ENCODE peak calls at places on chromosomes 16 and 17, in four cellular contexts. C is GM23338, H is AG10803, B is fibroblast of mammary gland. K is an unnamed sample.

GRCh38 chr17:19290047-19290705 is 53.0 kb downstream of the EPN2 start:
- DNase-seq in C (no peak), H (no peak), B (no peak), K (no peak)

GRCh38 chr17:39674702-39675389 is 6.6 kb downstream of the PNMT start:
- DNase-seq in C (no peak), H (no peak), B (peak; percentile 34), K (peak; percentile 63)

GRCh38 chr17:226773-227580 is 45.5 kb upstream of the DOC2B start:
- DNase-seq in C (no peak), H (no peak), B (no peak), K (no peak)

GRCh38 chr16:62077998-62078397 is 41.8 kb upstream of the CDH8 start:
- DNase-seq in C (peak; percentile 81), H (peak; percentile 1), B (no peak), K (no peak)

GRCh38 chr16:82509636-82510035 is 117.1 kb upstream of the CDH13 start:
- DNase-seq in C (no peak), H (no peak), B (no peak), K (no peak)

GRCh38 chr17:48444531-48445247 is 14.7 kb upstream of the SKAP1 start:
- DNase-seq in C (peak; percentile 28), H (no peak), B (no peak), K (no peak)

GRCh38 chr16:71429581-71429980 is 12.3 kb downstream of the TLE7 start:
- DNase-seq in C (no peak), H (no peak), B (no peak), K (no peak)

GRCh38 chr17:1636732-1637285 is 8.2 kb upstream of the SLC43A2 start:
- DNase-seq in C (no peak), H (no peak), B (no peak), K (no peak)

GRCh38 chr16:49701867-49702494 is 153.9 kb downstream of the ZNF423 start:
- DNase-seq in C (peak; percentile 83), H (peak; percentile 6), B (peak; percentile 73), K (peak; percentile 64)

GRCh38 chr17:8089728-8090127 is 2.2 kb upstream of the ALOX12B start:
- DNase-seq in C (no peak), H (no peak), B (no peak), K (no peak)

GRCh38 chr17:1957037-1957436 is 68.1 kb downstream of the RTN4RL1 start:
- DNase-seq in C (no peak), H (peak; percentile 13), B (peak; percentile 31), K (no peak)

GRCh38 chr17:29661220-29661619 is 38.5 kb upstream of the CORO6 start:
- DNase-seq in C (no peak), H (no peak), B (no peak), K (no peak)

GRCh38 chr16:68760671-68761275 is 23.7 kb downstream of the CDH1 start:
- DNase-seq in C (no peak), H (no peak), B (peak; percentile 18), K (no peak)

GRCh38 chr17:60354223-60354622 is 37.7 kb downstream of the USP32 start:
- DNase-seq in C (no peak), H (peak; percentile 83), B (peak; percentile 89), K (peak; percentile 88)

GRCh38 chr17:78868391-78868790 is 27.8 kb upstream of the USP36 start:
- DNase-seq in C (no peak), H (peak; percentile 83), B (peak; percentile 90), K (peak; percentile 54)

GRCh38 chr17:41734139-41734948 is at the start of gene HAP1:
- DNase-seq in C (peak; percentile 76), H (no peak), B (no peak), K (peak; percentile 13)

GRCh38 chr17:81884520-81884919 is 6.9 kb downstream of the ALYREF start:
- DNase-seq in C (no peak), H (peak; percentile 9), B (no peak), K (peak; percentile 41)

GRCh38 chr17:46944931-46945330 is 22.0 kb downstream of the GOSR2 start:
- DNase-seq in C (no peak), H (no peak), B (no peak), K (no peak)

GRCh38 chr17:32483451-32484019 is 3.3 kb upstream of the CDK5R1 start:
- DNase-seq in C (peak; percentile 94), H (peak; percentile 82), B (peak; percentile 74), K (peak; percentile 76)

GRCh38 chr16:49986351-49987124 is 38.5 kb upstream of the CNEP1R1 start:
- DNase-seq in C (peak; percentile 40), H (peak; percentile 59), B (peak; percentile 18), K (peak; percentile 75)

GRCh38 chr17:16322636-16323035 is 30.6 kb downstream of the CENPV start:
- DNase-seq in C (no peak), H (peak; percentile 90), B (peak; percentile 52), K (peak; percentile 22)

GRCh38 chr16:19884611-19885455 is at the start of gene GPRC5B:
- DNase-seq in C (peak; percentile 66), H (no peak), B (no peak), K (peak; percentile 36)

GRCh38 chr17:37089998-37090397 is 141.2 kb downstream of the AATF start:
- DNase-seq in C (no peak), H (no peak), B (no peak), K (no peak)

GRCh38 chr17:79952265-79952877 is 83.3 kb downstream of the TBC1D16 start:
- DNase-seq in C (no peak), H (no peak), B (no peak), K (no peak)
- H3K4me3 ChIP-seq in C (no peak overlapping the region), H (no peak overlapping the region), B (no peak overlapping the region), K (no peak overlapping the region)

DNA sequence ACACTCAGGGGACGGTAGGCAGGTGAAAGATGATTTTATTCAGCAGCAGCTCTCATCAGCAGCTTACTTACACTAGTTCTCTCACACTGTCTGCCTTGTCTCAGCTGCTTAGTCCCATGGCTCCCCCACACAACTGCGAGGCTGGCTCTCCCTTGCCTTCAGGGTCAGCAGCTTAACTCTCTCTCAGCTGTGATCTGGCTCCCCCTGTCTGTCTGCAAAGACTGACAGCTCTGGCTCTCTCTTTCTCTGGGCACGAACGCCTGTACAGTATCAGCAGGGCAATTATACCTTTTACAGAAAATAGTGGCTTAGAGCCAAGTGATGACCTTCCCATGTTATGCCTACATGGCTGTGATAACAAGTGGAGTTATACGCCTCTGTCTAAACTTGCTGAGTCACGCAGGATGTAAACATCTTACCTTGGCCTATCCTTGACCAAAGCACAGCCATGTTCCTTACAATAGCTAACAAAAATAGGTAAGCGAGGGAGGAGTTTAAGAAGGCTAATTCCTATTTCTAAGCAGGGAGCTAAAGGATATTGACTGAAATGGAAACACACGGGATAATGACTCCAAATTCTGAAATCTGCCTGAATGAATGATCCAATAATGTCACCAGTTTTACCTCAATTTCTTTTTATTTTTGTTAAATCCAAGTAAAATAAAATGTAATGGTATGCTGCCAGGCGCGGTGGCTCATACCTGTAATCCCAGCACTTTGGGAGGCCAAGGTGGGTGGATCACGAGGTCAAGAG is 1.1 kb upstream of the NDUFAB1 start:
- DNase-seq in C (peak; percentile 77), H (no peak), B (peak; percentile 11), K (no peak)
- TF ChIP-seq CTCF in C (peak; percentile 56), H (no peak), B (no peak), K (no peak)

DNA sequence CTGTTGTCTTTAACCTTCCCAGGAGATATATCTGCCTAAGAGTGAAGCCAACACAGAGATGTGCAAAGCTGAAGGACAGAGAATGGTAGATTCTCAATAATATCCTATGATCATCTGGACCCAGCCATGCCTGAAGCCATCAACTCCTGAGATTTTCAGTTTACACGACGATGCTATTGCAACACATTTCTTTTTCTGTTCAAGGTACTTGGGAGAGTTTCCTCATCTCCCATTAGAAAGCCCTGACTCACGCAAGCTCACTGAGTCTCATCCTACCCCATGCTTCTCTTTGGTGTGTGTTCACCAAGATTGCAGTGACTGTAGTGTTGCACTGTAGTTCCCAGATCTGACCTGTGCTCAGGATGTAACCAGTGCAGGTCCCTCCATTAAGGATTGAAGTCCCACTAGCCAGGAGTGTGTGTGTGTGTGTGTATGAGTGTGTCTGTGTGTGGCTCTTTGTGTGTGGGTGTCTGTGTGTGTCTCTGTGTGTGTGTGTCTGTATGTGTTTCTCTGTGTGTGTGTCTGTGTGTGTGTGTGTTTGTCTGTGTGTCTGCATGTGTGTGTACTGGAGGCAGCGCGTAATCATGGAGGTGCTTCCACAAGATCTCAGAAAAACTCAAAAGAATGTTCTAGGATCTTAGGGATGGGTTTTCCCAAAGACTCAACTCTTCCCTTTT is 15.5 kb downstream of the CES1 start:
- DNase-seq in C (no peak), H (no peak), B (peak; percentile 47), K (no peak)
- H3K4me3 ChIP-seq in C (no peak overlapping the region), H (no peak overlapping the region), B (no peak overlapping the region), K (no peak overlapping the region)

DNA sequence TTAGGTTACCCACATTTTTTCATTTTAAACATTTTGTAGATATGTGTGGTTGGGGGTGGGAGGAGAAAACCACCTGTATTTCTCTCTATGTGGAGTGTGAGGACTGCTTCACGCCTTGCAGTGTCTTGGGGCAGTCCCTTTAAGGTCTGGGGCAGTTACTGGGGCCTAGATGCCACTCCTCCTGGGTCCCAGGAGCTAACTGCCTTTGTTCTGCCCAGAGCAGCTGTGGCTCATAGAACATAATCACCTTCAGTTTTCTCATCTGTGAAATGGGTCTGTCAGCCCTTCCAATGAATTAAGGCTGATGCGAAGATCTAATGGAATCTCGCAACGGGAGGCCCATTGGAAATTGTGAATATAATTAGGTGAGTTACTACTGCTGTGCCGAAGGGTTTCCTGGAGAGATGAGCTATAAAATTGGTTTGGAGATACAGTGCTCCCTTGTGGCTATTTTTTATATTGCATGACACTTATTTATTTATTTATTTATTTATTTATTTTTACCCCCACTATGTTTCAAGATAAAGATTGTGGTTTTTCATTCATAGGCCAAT is 22.9 kb downstream of the DHRS7C start:
- DNase-seq in C (peak; percentile 62), H (peak; percentile 44), B (peak; percentile 54), K (peak; percentile 30)
- TF ChIP-seq CTCF in C (peak; percentile 57), H (peak; percentile 54), B (peak; percentile 44), K (peak; percentile 24)

DNA sequence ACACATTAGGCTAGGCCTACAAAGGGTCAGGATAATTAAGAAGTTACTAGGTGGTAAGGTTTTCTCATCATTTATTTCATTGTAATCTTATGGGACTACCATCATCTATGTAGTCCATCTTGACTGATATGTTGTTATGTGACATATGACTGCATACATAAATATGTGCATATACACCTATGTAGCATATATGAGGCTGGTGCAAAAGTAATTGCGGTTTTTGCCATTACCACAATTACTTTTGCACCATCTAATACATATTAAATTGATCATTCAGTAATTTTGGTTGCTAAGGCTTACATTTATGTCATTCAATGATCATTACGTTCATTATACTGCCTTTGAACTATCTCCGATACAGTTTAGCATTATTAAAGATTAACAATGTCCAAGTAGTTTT is 167.8 kb upstream of the AXIN2 start:
- DNase-seq in C (no peak), H (no peak), B (no peak), K (no peak)
- H3K4me3 ChIP-seq in C (no peak overlapping the region), H (no peak overlapping the region), B (no peak overlapping the region), K (no peak overlapping the region)

DNA sequence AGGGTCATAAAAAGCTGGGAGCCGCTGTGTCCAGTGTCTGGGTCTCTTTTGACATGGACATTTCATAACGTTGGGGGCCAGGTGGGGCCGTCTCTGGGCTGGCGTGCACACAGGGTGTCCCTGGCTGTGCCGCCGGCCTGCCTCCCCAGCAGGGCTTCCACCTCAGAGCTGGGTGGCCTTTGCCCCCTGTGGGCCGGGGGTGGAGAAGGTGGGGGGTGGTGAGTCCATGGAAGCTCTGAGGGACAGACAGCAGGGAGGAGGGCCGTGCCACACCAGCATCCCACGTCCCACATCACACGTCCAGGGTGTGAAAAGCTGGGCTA is 908 bp upstream of the SNAI3 start:
- DNase-seq in C (no peak), H (no peak), B (no peak), K (no peak)
- TF ChIP-seq CTCF in C (no peak), H (no peak), B (no peak), K (no peak)

K was measured in fibroblast of the aortic adventitia.